ENCODE peak calls at places on chromosome 16, in seven cellular contexts. One of them, this sample, is unnamed.

GRCh38 chr16:46859719-46860152 is 24.4 kb upstream of the GPT2 start:
- DNase-seq in upper lobe of left lung: peak; percentile 26
- DNase-seq in SJSA1: peak; percentile 74
- DNase-seq in stomach: peak; percentile 56
- DNase-seq in small intestine: peak; percentile 46
- DNase-seq in hepatocyte: peak; percentile 56
- DNase-seq in body of pancreas: no peak
- DNase-seq in this sample: peak; percentile 46

GRCh38 chr16:20901441-20902112 is 1.0 kb downstream of the LYRM1 start:
- DNase-seq in stomach: peak; percentile 68
- DNase-seq in body of pancreas: peak; percentile 33
- DNase-seq in SJSA1: no peak
- DNase-seq in small intestine: peak; percentile 42
- DNase-seq in upper lobe of left lung: peak; percentile 87
- DNase-seq in hepatocyte: peak; percentile 70
- DNase-seq in this sample: peak; percentile 79

GRCh38 chr16:8863594-8864424 is 5.0 kb downstream of the CARHSP1 start:
- DNase-seq in body of pancreas: peak; percentile 87
- DNase-seq in upper lobe of left lung: peak; percentile 56
- DNase-seq in SJSA1: no peak
- DNase-seq in stomach: peak; percentile 87
- DNase-seq in small intestine: peak; percentile 73
- DNase-seq in hepatocyte: peak; percentile 90
- DNase-seq in this sample: peak; percentile 90

GRCh38 chr16:46885960-46886763 is 2.0 kb downstream of the GPT2 start:
- DNase-seq in body of pancreas: peak; percentile 73
- DNase-seq in small intestine: peak; percentile 20
- DNase-seq in stomach: peak; percentile 77
- DNase-seq in hepatocyte: peak; percentile 72
- DNase-seq in upper lobe of left lung: no peak
- DNase-seq in SJSA1: no peak
- DNase-seq in this sample: peak; percentile 50

GRCh38 chr16:668519-669171 is 713 bp downstream of the RHOT2 start:
- DNase-seq in body of pancreas: no peak
- DNase-seq in SJSA1: peak; percentile 26
- DNase-seq in upper lobe of left lung: no peak
- DNase-seq in hepatocyte: no peak
- DNase-seq in small intestine: no peak
- DNase-seq in stomach: no peak
- DNase-seq in this sample: no peak

GRCh38 chr16:23979982-23980381 is 144.2 kb downstream of the PRKCB start:
- DNase-seq in body of pancreas: no peak
- DNase-seq in stomach: no peak
- DNase-seq in small intestine: no peak
- DNase-seq in SJSA1: no peak
- DNase-seq in hepatocyte: no peak
- DNase-seq in upper lobe of left lung: no peak
- DNase-seq in this sample: no peak

GRCh38 chr16:81276323-81276722 is 37.8 kb downstream of the BCO1 start:
- DNase-seq in small intestine: no peak
- DNase-seq in hepatocyte: no peak
- DNase-seq in body of pancreas: no peak
- DNase-seq in stomach: no peak
- DNase-seq in SJSA1: no peak
- DNase-seq in upper lobe of left lung: no peak
- DNase-seq in this sample: no peak

GRCh38 chr16:2762711-2763110 is 10.3 kb downstream of the SRRM2 start:
- DNase-seq in hepatocyte: no peak
- DNase-seq in body of pancreas: no peak
- DNase-seq in SJSA1: no peak
- DNase-seq in small intestine: no peak
- DNase-seq in upper lobe of left lung: no peak
- DNase-seq in stomach: no peak
- DNase-seq in this sample: no peak

GRCh38 chr16:23476289-23476688 is 23.3 kb upstream of the COG7 start:
- DNase-seq in body of pancreas: no peak
- DNase-seq in small intestine: no peak
- DNase-seq in stomach: no peak
- DNase-seq in upper lobe of left lung: no peak
- DNase-seq in SJSA1: no peak
- DNase-seq in hepatocyte: no peak
- DNase-seq in this sample: no peak

GRCh38 chr16:13875614-13876284 is 44.2 kb upstream of the ERCC4 start:
- DNase-seq in SJSA1: no peak
- DNase-seq in hepatocyte: no peak
- DNase-seq in upper lobe of left lung: no peak
- DNase-seq in body of pancreas: no peak
- DNase-seq in small intestine: no peak
- DNase-seq in stomach: no peak
- DNase-seq in this sample: no peak

GRCh38 chr16:4385789-4386451 is 14.3 kb downstream of the VASN start:
- DNase-seq in small intestine: no peak
- DNase-seq in SJSA1: peak; percentile 48
- DNase-seq in upper lobe of left lung: no peak
- DNase-seq in body of pancreas: no peak
- DNase-seq in hepatocyte: no peak
- DNase-seq in stomach: no peak
- DNase-seq in this sample: no peak

GRCh38 chr16:4386951-4387565 is 15.4 kb downstream of the VASN start:
- DNase-seq in stomach: no peak
- DNase-seq in hepatocyte: no peak
- DNase-seq in body of pancreas: no peak
- DNase-seq in SJSA1: peak; percentile 70
- DNase-seq in small intestine: no peak
- DNase-seq in upper lobe of left lung: no peak
- DNase-seq in this sample: no peak

GRCh38 chr16:4385066-4385788 is 13.6 kb downstream of the VASN start:
- DNase-seq in body of pancreas: no peak
- DNase-seq in stomach: no peak
- DNase-seq in SJSA1: no peak
- DNase-seq in hepatocyte: no peak
- DNase-seq in small intestine: no peak
- DNase-seq in upper lobe of left lung: no peak
- DNase-seq in this sample: no peak

GRCh38 chr16:4387769-4388168 is 16.1 kb downstream of the VASN start:
- DNase-seq in upper lobe of left lung: no peak
- DNase-seq in stomach: no peak
- DNase-seq in body of pancreas: no peak
- DNase-seq in SJSA1: no peak
- DNase-seq in hepatocyte: no peak
- DNase-seq in small intestine: no peak
- DNase-seq in this sample: no peak

GRCh38 chr16:4386452-4386813 is 14.8 kb downstream of the VASN start:
- DNase-seq in upper lobe of left lung: no peak
- DNase-seq in hepatocyte: no peak
- DNase-seq in small intestine: no peak
- DNase-seq in stomach: no peak
- DNase-seq in SJSA1: no peak
- DNase-seq in body of pancreas: no peak
- DNase-seq in this sample: no peak
- H3K4me1 ChIP-seq in upper lobe of left lung: peaks cover 15% of the 10 kb centered on the region
- H3K4me1 ChIP-seq in hepatocyte: peaks cover 47% of the 10 kb centered on the region
- H3K4me1 ChIP-seq in small intestine: no peaks in the 10 kb centered on the region
- H3K4me1 ChIP-seq in stomach: peaks cover 10% of the 10 kb centered on the region
- H3K4me1 ChIP-seq in SJSA1: peaks cover 74% of the 10 kb centered on the region
- H3K4me1 ChIP-seq in body of pancreas: no peaks in the 10 kb centered on the region
- H3K4me1 ChIP-seq in this sample: peaks cover 13% of the 10 kb centered on the region

GRCh38 chr16:12586701-12587100 is 217.0 kb downstream of the CPPED1 start:
- DNase-seq in body of pancreas: no peak
- DNase-seq in SJSA1: no peak
- DNase-seq in hepatocyte: no peak
- DNase-seq in upper lobe of left lung: no peak
- DNase-seq in stomach: no peak
- DNase-seq in small intestine: no peak
- DNase-seq in this sample: no peak
- H3K4me1 ChIP-seq in body of pancreas: no peaks in the 10 kb centered on the region
- H3K4me1 ChIP-seq in SJSA1: no peaks in the 10 kb centered on the region
- H3K4me1 ChIP-seq in hepatocyte: no peaks in the 10 kb centered on the region
- H3K4me1 ChIP-seq in upper lobe of left lung: no peaks in the 10 kb centered on the region
- H3K4me1 ChIP-seq in stomach: no peaks in the 10 kb centered on the region
- H3K4me1 ChIP-seq in small intestine: no peaks in the 10 kb centered on the region
- H3K4me1 ChIP-seq in this sample: no peaks in the 10 kb centered on the region

GRCh38 chr16:67027046-67027445 is 1.9 kb upstream of the CBFB start:
- DNase-seq in body of pancreas: peak; percentile 10
- DNase-seq in stomach: no peak
- DNase-seq in upper lobe of left lung: peak; percentile 5
- DNase-seq in hepatocyte: no peak
- DNase-seq in SJSA1: no peak
- DNase-seq in small intestine: no peak
- DNase-seq in this sample: no peak
- H3K4me1 ChIP-seq in body of pancreas: peaks cover 40% of the 10 kb centered on the region
- H3K4me1 ChIP-seq in stomach: peaks cover 43% of the 10 kb centered on the region
- H3K4me1 ChIP-seq in upper lobe of left lung: peaks cover 22% of the 10 kb centered on the region
- H3K4me1 ChIP-seq in hepatocyte: peaks cover 33% of the 10 kb centered on the region
- H3K4me1 ChIP-seq in SJSA1: peaks cover 16% of the 10 kb centered on the region
- H3K4me1 ChIP-seq in small intestine: no peaks in the 10 kb centered on the region
- H3K4me1 ChIP-seq in this sample: peaks cover 38% of the 10 kb centered on the region

GRCh38 chr16:57123969-57124674 is 31.7 kb downstream of the CPNE2 start:
- DNase-seq in stomach: no peak
- DNase-seq in body of pancreas: no peak
- DNase-seq in small intestine: no peak
- DNase-seq in SJSA1: no peak
- DNase-seq in hepatocyte: no peak
- DNase-seq in upper lobe of left lung: peak; percentile 34
- DNase-seq in this sample: no peak

GRCh38 chr16:57127836-57128235 is 35.5 kb downstream of the CPNE2 start:
- DNase-seq in SJSA1: no peak
- DNase-seq in upper lobe of left lung: no peak
- DNase-seq in stomach: no peak
- DNase-seq in small intestine: no peak
- DNase-seq in body of pancreas: no peak
- DNase-seq in hepatocyte: no peak
- DNase-seq in this sample: no peak

GRCh38 chr16:57127037-57127763 is 34.8 kb downstream of the CPNE2 start:
- DNase-seq in SJSA1: no peak
- DNase-seq in upper lobe of left lung: no peak
- DNase-seq in hepatocyte: no peak
- DNase-seq in stomach: no peak
- DNase-seq in body of pancreas: no peak
- DNase-seq in small intestine: no peak
- DNase-seq in this sample: no peak

GRCh38 chr16:57126412-57126811 is 34.0 kb downstream of the CPNE2 start:
- DNase-seq in SJSA1: no peak
- DNase-seq in hepatocyte: no peak
- DNase-seq in stomach: no peak
- DNase-seq in upper lobe of left lung: no peak
- DNase-seq in small intestine: no peak
- DNase-seq in body of pancreas: no peak
- DNase-seq in this sample: no peak

GRCh38 chr16:57125969-57126368 is 33.6 kb downstream of the CPNE2 start:
- DNase-seq in upper lobe of left lung: no peak
- DNase-seq in hepatocyte: no peak
- DNase-seq in stomach: no peak
- DNase-seq in small intestine: no peak
- DNase-seq in body of pancreas: no peak
- DNase-seq in SJSA1: no peak
- DNase-seq in this sample: no peak
- H3K4me1 ChIP-seq in upper lobe of left lung: peaks cover 11% of the 10 kb centered on the region
- H3K4me1 ChIP-seq in hepatocyte: no peaks in the 10 kb centered on the region
- H3K4me1 ChIP-seq in stomach: no peaks in the 10 kb centered on the region
- H3K4me1 ChIP-seq in small intestine: no peaks in the 10 kb centered on the region
- H3K4me1 ChIP-seq in body of pancreas: no peaks in the 10 kb centered on the region
- H3K4me1 ChIP-seq in SJSA1: no peaks in the 10 kb centered on the region
- H3K4me1 ChIP-seq in this sample: no peaks in the 10 kb centered on the region

GRCh38 chr16:30063893-30064745 is 1.4 kb upstream of the ALDOA start:
- DNase-seq in small intestine: peak; percentile 52
- DNase-seq in stomach: peak; percentile 79
- DNase-seq in body of pancreas: peak; percentile 75
- DNase-seq in upper lobe of left lung: peak; percentile 89
- DNase-seq in hepatocyte: peak; percentile 64
- DNase-seq in SJSA1: peak; percentile 28
- DNase-seq in this sample: peak; percentile 64

GRCh38 chr16:30064746-30065111 is 831 bp upstream of the ALDOA start:
- DNase-seq in body of pancreas: no peak
- DNase-seq in stomach: no peak
- DNase-seq in upper lobe of left lung: no peak
- DNase-seq in SJSA1: no peak
- DNase-seq in hepatocyte: no peak
- DNase-seq in small intestine: no peak
- DNase-seq in this sample: no peak

GRCh38 chr16:30065112-30065942 is at the start of gene ALDOA:
- DNase-seq in SJSA1: peak; percentile 100
- DNase-seq in small intestine: peak; percentile 97
- DNase-seq in body of pancreas: peak; percentile 96
- DNase-seq in hepatocyte: peak; percentile 99
- DNase-seq in stomach: peak; percentile 98
- DNase-seq in upper lobe of left lung: peak; percentile 98
- DNase-seq in this sample: peak; percentile 95

GRCh38 chr16:30061195-30061554 is 4.4 kb upstream of the ALDOA start:
- DNase-seq in body of pancreas: no peak
- DNase-seq in SJSA1: no peak
- DNase-seq in stomach: no peak
- DNase-seq in hepatocyte: no peak
- DNase-seq in upper lobe of left lung: no peak
- DNase-seq in small intestine: no peak
- DNase-seq in this sample: no peak

DNA sequence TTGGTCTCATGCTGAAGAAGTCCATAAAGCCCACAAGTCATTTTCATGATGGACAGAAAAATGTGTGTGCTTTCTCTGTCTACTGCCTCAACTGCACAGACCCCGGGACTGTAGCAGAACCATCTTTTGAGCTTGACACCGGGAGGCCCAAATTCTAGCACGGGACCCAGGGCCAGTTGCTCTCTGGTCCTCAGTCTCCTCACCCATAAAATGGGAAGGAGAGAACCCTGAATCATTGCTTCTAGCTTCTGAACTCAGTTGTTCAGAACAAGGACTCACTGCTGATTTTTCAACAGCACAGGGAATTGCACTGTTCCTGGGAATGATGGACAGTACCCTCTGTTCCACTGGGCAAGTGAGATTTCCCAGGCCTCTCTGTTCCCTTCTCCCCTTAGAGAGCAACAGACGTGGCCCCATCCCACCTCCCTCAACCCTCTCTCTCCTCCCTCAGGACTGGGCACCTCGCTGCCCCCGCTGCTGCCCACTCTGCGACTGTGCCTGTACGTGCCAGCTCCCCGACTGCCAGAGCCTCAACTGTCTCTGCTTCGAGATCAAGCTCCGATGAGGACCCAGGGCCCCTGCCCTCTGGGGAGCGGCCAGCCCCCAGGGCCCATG is 2.2 kb upstream of the ALDOA start:
- DNase-seq in stomach: no peak
- DNase-seq in body of pancreas: no peak
- DNase-seq in small intestine: no peak
- DNase-seq in hepatocyte: no peak
- DNase-seq in upper lobe of left lung: no peak
- DNase-seq in SJSA1: no peak
- DNase-seq in this sample: no peak
- H3K4me1 ChIP-seq in stomach: peaks cover 51% of the 10 kb centered on the region
- H3K4me1 ChIP-seq in body of pancreas: peaks cover 30% of the 10 kb centered on the region
- H3K4me1 ChIP-seq in small intestine: peaks cover 6% of the 10 kb centered on the region
- H3K4me1 ChIP-seq in hepatocyte: peaks cover 28% of the 10 kb centered on the region
- H3K4me1 ChIP-seq in upper lobe of left lung: peaks cover 36% of the 10 kb centered on the region
- H3K4me1 ChIP-seq in SJSA1: peaks cover 30% of the 10 kb centered on the region
- H3K4me1 ChIP-seq in this sample: peaks cover 8% of the 10 kb centered on the region

GRCh38 chr16:73414636-73415035 is 366.7 kb upstream of the ZFHX3 start:
- DNase-seq in hepatocyte: no peak
- DNase-seq in small intestine: no peak
- DNase-seq in body of pancreas: no peak
- DNase-seq in upper lobe of left lung: no peak
- DNase-seq in SJSA1: no peak
- DNase-seq in stomach: no peak
- DNase-seq in this sample: no peak
- H3K4me1 ChIP-seq in hepatocyte: peaks cover 4% of the 10 kb centered on the region
- H3K4me1 ChIP-seq in small intestine: no peaks in the 10 kb centered on the region
- H3K4me1 ChIP-seq in body of pancreas: no peaks in the 10 kb centered on the region
- H3K4me1 ChIP-seq in upper lobe of left lung: no peaks in the 10 kb centered on the region
- H3K4me1 ChIP-seq in SJSA1: peaks cover 9% of the 10 kb centered on the region
- H3K4me1 ChIP-seq in stomach: peaks cover 3% of the 10 kb centered on the region
- H3K4me1 ChIP-seq in this sample: no peaks in the 10 kb centered on the region

This sample was measured in Caco-2.